ENCODE peak calls at places on chromosomes 2 and 18, in five cellular contexts. One of them, this sample, is unnamed.

GRCh38 chr2:35184471-35184870 is 1171.1 kb upstream of the CRIM1 start:
- DNase-seq in GM04504: no peak
- DNase-seq in caudate nucleus: no peak
- DNase-seq in progenitor cell of endocrine pancreas: no peak
- DNase-seq in COR-L47: no peak
- DNase-seq in this sample: no peak

GRCh38 chr2:55115795-55116597 is 65.7 kb upstream of the RTN4 start:
- DNase-seq in progenitor cell of endocrine pancreas: no peak
- DNase-seq in caudate nucleus: no peak
- DNase-seq in COR-L47: no peak
- DNase-seq in GM04504: no peak
- DNase-seq in this sample: no peak

GRCh38 chr2:30266051-30266621 is 34.8 kb downstream of the LBH start:
- DNase-seq in progenitor cell of endocrine pancreas: no peak
- DNase-seq in GM04504: no peak
- DNase-seq in caudate nucleus: no peak
- DNase-seq in COR-L47: no peak
- DNase-seq in this sample: no peak

GRCh38 chr18:7452331-7452730 is 114.8 kb upstream of the PTPRM start:
- DNase-seq in GM04504: no peak
- DNase-seq in progenitor cell of endocrine pancreas: no peak
- DNase-seq in COR-L47: peak; percentile 25
- DNase-seq in caudate nucleus: no peak
- DNase-seq in this sample: peak; percentile 10

GRCh38 chr2:33051586-33052385 is 105.0 kb downstream of the LTBP1 start:
- DNase-seq in progenitor cell of endocrine pancreas: no peak
- DNase-seq in GM04504: peak; percentile 86
- DNase-seq in COR-L47: no peak
- DNase-seq in caudate nucleus: no peak
- DNase-seq in this sample: no peak

GRCh38 chr2:110784047-110784631 is 51.8 kb downstream of the ACOXL start:
- DNase-seq in COR-L47: no peak
- DNase-seq in progenitor cell of endocrine pancreas: no peak
- DNase-seq in GM04504: no peak
- DNase-seq in caudate nucleus: no peak
- DNase-seq in this sample: no peak

GRCh38 chr2:167471332-167471731 is 583.1 kb downstream of the XIRP2 start:
- DNase-seq in caudate nucleus: no peak
- DNase-seq in progenitor cell of endocrine pancreas: no peak
- DNase-seq in COR-L47: no peak
- DNase-seq in GM04504: no peak
- DNase-seq in this sample: no peak

GRCh38 chr2:70123051-70123828 is 36.0 kb downstream of the PCBP1 start:
- DNase-seq in COR-L47: no peak
- DNase-seq in caudate nucleus: no peak
- DNase-seq in GM04504: peak; percentile 59
- DNase-seq in progenitor cell of endocrine pancreas: no peak
- DNase-seq in this sample: no peak

GRCh38 chr18:76275913-76276312 is 219.1 kb downstream of the ZNF516 start:
- DNase-seq in COR-L47: peak; percentile 46
- DNase-seq in caudate nucleus: no peak
- DNase-seq in progenitor cell of endocrine pancreas: no peak
- DNase-seq in GM04504: no peak
- DNase-seq in this sample: no peak

GRCh38 chr2:105643405-105644173 is 101.1 kb upstream of the NCK2 start:
- DNase-seq in caudate nucleus: no peak
- DNase-seq in COR-L47: no peak
- DNase-seq in GM04504: no peak
- DNase-seq in progenitor cell of endocrine pancreas: no peak
- DNase-seq in this sample: no peak

GRCh38 chr2:45264227-45265225 is 255.3 kb upstream of the SIX2 start:
- DNase-seq in progenitor cell of endocrine pancreas: no peak
- DNase-seq in COR-L47: no peak
- DNase-seq in GM04504: no peak
- DNase-seq in caudate nucleus: no peak
- DNase-seq in this sample: no peak

GRCh38 chr2:98936133-98936916 is at the start of gene CRACDL:
- DNase-seq in caudate nucleus: no peak
- DNase-seq in COR-L47: peak; percentile 26
- DNase-seq in progenitor cell of endocrine pancreas: no peak
- DNase-seq in GM04504: no peak
- DNase-seq in this sample: no peak

GRCh38 chr2:75870654-75871137 is 160.0 kb upstream of the GCFC2 start:
- DNase-seq in progenitor cell of endocrine pancreas: no peak
- DNase-seq in COR-L47: no peak
- DNase-seq in GM04504: no peak
- DNase-seq in caudate nucleus: no peak
- DNase-seq in this sample: no peak

GRCh38 chr2:68935471-68935870 is 17.2 kb downstream of the GKN2 start:
- DNase-seq in GM04504: no peak
- DNase-seq in caudate nucleus: no peak
- DNase-seq in COR-L47: no peak
- DNase-seq in progenitor cell of endocrine pancreas: no peak
- DNase-seq in this sample: no peak

GRCh38 chr2:69311017-69311416 is 76.0 kb downstream of the GFPT1 start:
- DNase-seq in COR-L47: no peak
- DNase-seq in progenitor cell of endocrine pancreas: no peak
- DNase-seq in GM04504: no peak
- DNase-seq in caudate nucleus: no peak
- DNase-seq in this sample: no peak

GRCh38 chr2:220663065-220663464 is 909.0 kb downstream of the EPHA4 start:
- DNase-seq in caudate nucleus: no peak
- DNase-seq in GM04504: no peak
- DNase-seq in progenitor cell of endocrine pancreas: no peak
- DNase-seq in COR-L47: no peak
- DNase-seq in this sample: no peak

GRCh38 chr18:62979900-62980299 is 264.6 kb downstream of the PHLPP1 start:
- DNase-seq in COR-L47: no peak
- DNase-seq in GM04504: no peak
- DNase-seq in progenitor cell of endocrine pancreas: no peak
- DNase-seq in caudate nucleus: no peak
- DNase-seq in this sample: no peak

GRCh38 chr2:206989306-206989705 is 50.0 kb downstream of the CPO start:
- DNase-seq in GM04504: no peak
- DNase-seq in progenitor cell of endocrine pancreas: peak; percentile 10
- DNase-seq in COR-L47: no peak
- DNase-seq in caudate nucleus: no peak
- DNase-seq in this sample: no peak

GRCh38 chr2:10507106-10507505 is 59.0 kb upstream of the ODC1 start:
- DNase-seq in GM04504: no peak
- DNase-seq in progenitor cell of endocrine pancreas: no peak
- DNase-seq in COR-L47: no peak
- DNase-seq in caudate nucleus: no peak
- DNase-seq in this sample: no peak

GRCh38 chr18:44592639-44593038 is 88.0 kb upstream of the SETBP1 start:
- DNase-seq in caudate nucleus: no peak
- DNase-seq in GM04504: no peak
- DNase-seq in progenitor cell of endocrine pancreas: no peak
- DNase-seq in COR-L47: no peak
- DNase-seq in this sample: no peak

GRCh38 chr2:150587547-150588209 is 100.2 kb upstream of the RND3 start:
- DNase-seq in caudate nucleus: no peak
- DNase-seq in progenitor cell of endocrine pancreas: no peak
- DNase-seq in GM04504: peak; percentile 51
- DNase-seq in COR-L47: no peak
- DNase-seq in this sample: no peak

GRCh38 chr2:183248866-183249567 is 124.8 kb downstream of the NUP35 start:
- DNase-seq in caudate nucleus: no peak
- DNase-seq in COR-L47: peak; percentile 30
- DNase-seq in progenitor cell of endocrine pancreas: no peak
- DNase-seq in GM04504: peak; percentile 3
- DNase-seq in this sample: no peak

GRCh38 chr18:80245781-80246655 is 1.3 kb downstream of the PARD6G start:
- DNase-seq in caudate nucleus: no peak
- DNase-seq in COR-L47: peak; percentile 67
- DNase-seq in progenitor cell of endocrine pancreas: peak; percentile 57
- DNase-seq in GM04504: no peak
- DNase-seq in this sample: no peak

GRCh38 chr2:54763636-54764291 is 40.3 kb downstream of the EML6 start:
- DNase-seq in caudate nucleus: no peak
- DNase-seq in COR-L47: peak; percentile 15
- DNase-seq in progenitor cell of endocrine pancreas: no peak
- DNase-seq in GM04504: no peak
- DNase-seq in this sample: no peak

GRCh38 chr2:29047083-29047840 is 27.1 kb downstream of the PCARE start:
- DNase-seq in progenitor cell of endocrine pancreas: no peak
- DNase-seq in GM04504: no peak
- DNase-seq in COR-L47: no peak
- DNase-seq in caudate nucleus: no peak
- DNase-seq in this sample: no peak

GRCh38 chr2:189057316-189057715 is 83.1 kb downstream of the COL3A1 start:
- DNase-seq in progenitor cell of endocrine pancreas: no peak
- DNase-seq in COR-L47: no peak
- DNase-seq in caudate nucleus: no peak
- DNase-seq in GM04504: no peak
- DNase-seq in this sample: no peak

GRCh38 chr2:28896906-28897305 is 2.4 kb downstream of the WDR43 start:
- DNase-seq in COR-L47: no peak
- DNase-seq in GM04504: no peak
- DNase-seq in caudate nucleus: no peak
- DNase-seq in progenitor cell of endocrine pancreas: no peak
- DNase-seq in this sample: no peak

GRCh38 chr18:8489761-8490160 is 119.5 kb upstream of the RAB12 start:
- DNase-seq in progenitor cell of endocrine pancreas: no peak
- DNase-seq in GM04504: no peak
- DNase-seq in caudate nucleus: no peak
- DNase-seq in COR-L47: no peak
- DNase-seq in this sample: no peak